ENCODE peak calls at places on chromosomes 5 and 9, in eight cellular contexts. D is PC-3, X is hepatocyte, F is foreskin fibroblast, O is fibroblast of lung, A is heart right ventricle, B is astrocyte of the spinal cord, E is kidney. Y is an unnamed sample.

GRCh38 chr5:107803728-107804127 is 133.0 kb upstream of the EFNA5 start:
- DNase-seq in A (no peak), D (no peak), F (no peak), E (no peak), X (no peak), B (no peak), O (no peak), Y (no peak)

GRCh38 chr9:7368410-7369292 is 430.9 kb downstream of the DMAC1 start:
- DNase-seq in B (no peak), E (no peak), O (peak), X (peak), D (no peak), F (peak), A (peak), Y (peak)

GRCh38 chr9:13034696-13035006 is 244.8 kb downstream of the MPDZ start:
- DNase-seq in B (peak), A (no peak), E (no peak), X (no peak), D (no peak), F (no peak), O (no peak), Y (no peak)

GRCh38 chr9:72843525-72844439 is 109.1 kb downstream of the ALDH1A1 start:
- DNase-seq in B (no peak), D (no peak), F (no peak), A (no peak), O (no peak), E (no peak), X (peak), Y (no peak)

GRCh38 chr9:92714787-92715487 is 45.0 kb upstream of the IPPK start:
- DNase-seq in D (no peak), E (peak), O (no peak), F (no peak), B (no peak), A (no peak), X (no peak), Y (no peak)

GRCh38 chr5:148443998-148444397 is 60.2 kb downstream of the FBXO38 start:
- DNase-seq in O (peak), D (peak), F (peak), X (peak), A (peak), B (peak), E (no peak), Y (peak)

GRCh38 chr9:108275906-108276305 is 579.9 kb downstream of the ACTL7B start:
- DNase-seq in O (no peak), F (no peak), X (no peak), B (no peak), D (no peak), A (no peak), E (no peak), Y (no peak)

GRCh38 chr5:149675467-149676201 is 54.5 kb upstream of the PPARGC1B start:
- DNase-seq in F (no peak), A (peak), E (peak), X (peak), B (no peak), O (no peak), D (no peak), Y (no peak)

GRCh38 chr5:62538017-62538942 is 40.3 kb upstream of the LRRC70 start:
- DNase-seq in A (no peak), E (no peak), F (peak), D (peak), O (peak), B (peak), X (peak), Y (peak)

GRCh38 chr5:122129332-122129731 is at the start of gene ZNF474:
- DNase-seq in E (no peak), O (peak), D (peak), B (peak), X (peak), A (peak), F (peak), Y (peak)

GRCh38 chr9:134320916-134321570 is 5.2 kb upstream of the RXRA start:
- DNase-seq in X (peak), E (peak), D (no peak), F (no peak), B (no peak), O (no peak), A (no peak), Y (no peak)

GRCh38 chr5:158039441-158039840 is 180.5 kb upstream of the CLINT1 start:
- DNase-seq in B (no peak), X (no peak), F (no peak), D (no peak), E (no peak), A (no peak), O (no peak), Y (no peak)

GRCh38 chr5:177499842-177500241 is 2.4 kb upstream of the PDLIM7 start:
- DNase-seq in X (no peak), O (no peak), E (no peak), F (no peak), B (no peak), D (no peak), A (no peak), Y (no peak)

GRCh38 chr5:111385970-111386831 is 126.1 kb downstream of the STARD4 start:
- DNase-seq in O (no peak), D (no peak), E (peak), X (no peak), F (no peak), A (no peak), B (no peak), Y (no peak)
- H3K4me3 ChIP-seq in O (no peak), D (no peak), E (no peak), X (no peak), F (no peak), A (no peak), B (no peak), Y (no peak)

GRCh38 chr5:115375922-115376321 is 79.5 kb upstream of the CCDC112 start:
- DNase-seq in A (peak), B (no peak), O (no peak), F (peak), E (no peak), D (no peak), X (peak), Y (no peak)

GRCh38 chr5:115378754-115379153 is 82.3 kb upstream of the CCDC112 start:
- DNase-seq in X (no peak), B (no peak), O (no peak), D (no peak), E (no peak), F (no peak), A (no peak), Y (no peak)

GRCh38 chr5:115374057-115374775 is 77.8 kb upstream of the CCDC112 start:
- DNase-seq in D (no peak), O (no peak), B (no peak), A (no peak), F (no peak), E (no peak), X (no peak), Y (no peak)

GRCh38 chr5:115379622-115380344 is 83.3 kb upstream of the CCDC112 start:
- DNase-seq in O (peak), B (peak), A (no peak), F (no peak), E (peak), X (no peak), D (peak), Y (no peak)

DNA sequence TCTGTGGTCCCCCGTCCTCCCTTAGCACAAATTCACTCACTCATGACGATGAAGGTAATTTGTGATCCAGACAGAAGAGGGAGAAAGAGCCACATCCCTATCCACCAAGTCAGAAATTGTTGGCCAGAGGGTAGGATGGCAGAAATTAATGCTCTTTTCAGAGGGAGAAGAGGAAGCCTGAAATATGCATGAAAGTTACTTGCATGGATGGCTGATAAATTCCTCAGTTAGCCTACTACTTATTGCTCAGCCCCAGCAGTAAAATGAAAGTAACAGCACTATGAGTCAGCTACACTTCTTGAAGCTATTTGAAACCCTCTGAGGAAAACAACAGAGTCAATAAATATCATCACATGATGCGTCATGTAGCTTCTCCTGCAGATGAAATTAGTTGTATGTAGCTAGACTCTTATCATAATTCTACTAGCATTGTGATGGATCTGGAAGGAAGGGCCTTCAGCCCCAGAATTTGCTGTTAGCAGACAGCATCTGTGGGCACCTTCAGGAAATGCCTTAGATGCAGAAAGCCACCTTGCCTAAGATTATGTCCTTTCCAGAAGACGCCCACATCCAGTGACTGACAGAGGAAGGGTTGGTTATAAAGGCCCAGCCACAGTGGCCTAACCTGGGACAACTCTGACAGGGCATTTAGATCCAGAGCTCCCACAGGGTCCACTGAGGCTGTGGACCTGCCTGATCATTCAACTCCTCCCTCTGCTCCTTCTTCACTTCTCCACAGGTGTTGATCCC is 81.2 kb upstream of the CCDC112 start:
- DNase-seq in D (peak), E (no peak), X (peak), B (peak), F (peak), A (peak), O (peak), Y (peak)
- TF ChIP-seq CTCF in D (peak), E (no peak), X (peak), B (peak), F (peak), A (peak), O (peak), Y (peak)

GRCh38 chr9:129962376-129962765 is 80.6 kb downstream of the FNBP1 start:
- DNase-seq in E (no peak), B (no peak), X (no peak), A (no peak), D (no peak), O (no peak), F (no peak), Y (no peak)
- H3K4me3 ChIP-seq in E (peak), B (peak), X (no peak), A (peak), D (peak), O (peak), F (peak), Y (peak)

DNA sequence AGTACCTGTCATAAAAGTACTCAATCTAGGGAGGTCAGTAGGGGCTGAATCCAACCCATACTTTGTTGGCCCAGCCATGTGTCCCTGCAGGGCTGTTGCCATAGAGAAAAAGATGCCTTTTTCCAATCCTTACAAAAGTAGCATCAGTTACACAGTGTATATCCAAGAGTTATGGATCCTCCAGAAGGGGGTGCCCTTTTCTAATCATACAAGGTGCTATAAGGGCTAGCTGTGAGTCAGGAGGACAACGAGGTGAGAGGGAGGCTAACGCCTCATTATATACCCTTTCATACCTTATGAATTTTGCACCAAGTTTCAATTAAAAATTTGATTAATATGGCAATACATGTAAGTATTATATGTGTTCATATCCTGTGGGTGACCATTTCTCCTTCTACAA is 4.8 kb downstream of the KIAA0825 start:
- DNase-seq in F (no peak), D (peak), E (no peak), B (peak), A (no peak), O (peak), X (peak), Y (no peak)
- TF ChIP-seq CTCF in F (peak), D (peak), E (no peak), B (peak), A (no peak), O (no peak), X (peak), Y (no peak)

GRCh38 chr9:135791431-135792267 is 89.7 kb downstream of the KCNT1 start:
- DNase-seq in A (no peak), F (no peak), X (no peak), B (no peak), D (no peak), E (no peak), O (no peak), Y (no peak)
- H3K4me3 ChIP-seq in A (no peak), F (no peak), X (no peak), B (no peak), D (no peak), E (no peak), O (no peak), Y (no peak)

GRCh38 chr5:16160706-16161105 is 18.9 kb downstream of the MARCHF11 start:
- DNase-seq in E (no peak), D (peak), B (peak), A (peak), F (peak), X (peak), O (peak), Y (peak)
- TF ChIP-seq CTCF in E (peak), D (peak), B (peak), A (peak), F (peak), X (peak), O (peak), Y (peak)

DNA sequence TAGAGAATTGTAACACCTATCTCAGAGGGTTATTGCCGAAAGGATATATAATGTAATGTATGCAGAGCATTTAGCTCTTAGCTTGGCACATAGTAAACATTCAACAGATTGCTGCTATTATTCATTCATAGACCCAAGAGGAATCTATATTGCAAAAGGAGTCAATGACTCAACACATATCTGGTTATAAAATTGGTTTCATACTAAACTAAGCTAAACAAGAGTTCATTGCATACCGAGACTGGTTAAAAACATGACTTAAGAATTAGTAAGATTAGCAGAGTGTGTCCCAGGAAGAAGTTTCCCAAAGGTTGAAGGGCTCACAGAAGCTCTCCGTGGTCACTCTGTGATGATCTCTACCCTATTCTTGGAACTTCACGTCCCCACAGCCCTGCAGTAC is 339.6 kb upstream of the CCNH start:
- DNase-seq in E (no peak), F (no peak), X (no peak), B (peak), D (peak), O (peak), A (no peak), Y (no peak)
- H3K4me3 ChIP-seq in E (no peak), F (no peak), X (no peak), B (no peak), D (no peak), O (no peak), A (no peak), Y (no peak)